ENCODE peak calls at places on chromosomes 3 and 15, in seven cellular contexts. One of them, this sample, is unnamed.

GRCh38 chr3:71525376-71525775 is 58.2 kb downstream of the FOXP1 start:
- DNase-seq in HTR-8/SVneo: no peak
- DNase-seq in stimulated activated CD8-positive, alpha-beta memory T cell treated with anti-CD3 and anti-CD28 coated beads, Interleukin-4, amount 100 ng/mL, for 24 hours: no peak
- DNase-seq in OCI-M1: no peak
- DNase-seq in tibial nerve: no peak
- DNase-seq in WERI-Rb-1: no peak
- DNase-seq in heart left ventricle: no peak
- DNase-seq in this sample: no peak

GRCh38 chr3:180135101-180135500 is 98.4 kb upstream of the PEX5L start:
- DNase-seq in WERI-Rb-1: no peak
- DNase-seq in OCI-M1: no peak
- DNase-seq in tibial nerve: no peak
- DNase-seq in heart left ventricle: no peak
- DNase-seq in stimulated activated CD8-positive, alpha-beta memory T cell treated with anti-CD3 and anti-CD28 coated beads, Interleukin-4, amount 100 ng/mL, for 24 hours: no peak
- DNase-seq in HTR-8/SVneo: no peak
- DNase-seq in this sample: no peak

GRCh38 chr3:13538520-13539284 is 10.2 kb upstream of the FBLN2 start:
- DNase-seq in WERI-Rb-1: no peak
- DNase-seq in heart left ventricle: peak; percentile 36
- DNase-seq in OCI-M1: no peak
- DNase-seq in stimulated activated CD8-positive, alpha-beta memory T cell treated with anti-CD3 and anti-CD28 coated beads, Interleukin-4, amount 100 ng/mL, for 24 hours: no peak
- DNase-seq in tibial nerve: no peak
- DNase-seq in HTR-8/SVneo: no peak
- DNase-seq in this sample: no peak

GRCh38 chr3:55180936-55181535 is 253.2 kb upstream of the LRTM1 start:
- DNase-seq in stimulated activated CD8-positive, alpha-beta memory T cell treated with anti-CD3 and anti-CD28 coated beads, Interleukin-4, amount 100 ng/mL, for 24 hours: no peak
- DNase-seq in WERI-Rb-1: peak; percentile 17
- DNase-seq in HTR-8/SVneo: no peak
- DNase-seq in OCI-M1: peak; percentile 64
- DNase-seq in heart left ventricle: no peak
- DNase-seq in tibial nerve: peak; percentile 63
- DNase-seq in this sample: no peak

GRCh38 chr3:77296527-77296926 is 256.6 kb downstream of the ROBO2 start:
- DNase-seq in tibial nerve: no peak
- DNase-seq in heart left ventricle: no peak
- DNase-seq in OCI-M1: peak; percentile 19
- DNase-seq in stimulated activated CD8-positive, alpha-beta memory T cell treated with anti-CD3 and anti-CD28 coated beads, Interleukin-4, amount 100 ng/mL, for 24 hours: no peak
- DNase-seq in WERI-Rb-1: no peak
- DNase-seq in HTR-8/SVneo: no peak
- DNase-seq in this sample: no peak

GRCh38 chr3:27681249-27681748 is 40.8 kb downstream of the EOMES start:
- DNase-seq in tibial nerve: peak; percentile 20
- DNase-seq in WERI-Rb-1: peak; percentile 16
- DNase-seq in OCI-M1: peak; percentile 80
- DNase-seq in stimulated activated CD8-positive, alpha-beta memory T cell treated with anti-CD3 and anti-CD28 coated beads, Interleukin-4, amount 100 ng/mL, for 24 hours: peak; percentile 9
- DNase-seq in HTR-8/SVneo: peak; percentile 61
- DNase-seq in heart left ventricle: no peak
- DNase-seq in this sample: no peak

GRCh38 chr15:35851491-35851890 is 305.5 kb upstream of the DPH6 start:
- DNase-seq in tibial nerve: no peak
- DNase-seq in OCI-M1: no peak
- DNase-seq in HTR-8/SVneo: no peak
- DNase-seq in heart left ventricle: no peak
- DNase-seq in stimulated activated CD8-positive, alpha-beta memory T cell treated with anti-CD3 and anti-CD28 coated beads, Interleukin-4, amount 100 ng/mL, for 24 hours: no peak
- DNase-seq in WERI-Rb-1: no peak
- DNase-seq in this sample: no peak

GRCh38 chr3:112500621-112501020 is 1.3 kb upstream of the BTLA start:
- DNase-seq in OCI-M1: no peak
- DNase-seq in WERI-Rb-1: no peak
- DNase-seq in tibial nerve: no peak
- DNase-seq in heart left ventricle: no peak
- DNase-seq in stimulated activated CD8-positive, alpha-beta memory T cell treated with anti-CD3 and anti-CD28 coated beads, Interleukin-4, amount 100 ng/mL, for 24 hours: no peak
- DNase-seq in HTR-8/SVneo: no peak
- DNase-seq in this sample: no peak

GRCh38 chr3:194136519-194137313 is 768 bp downstream of the HES1 start:
- DNase-seq in OCI-M1: peak; percentile 57
- DNase-seq in HTR-8/SVneo: peak; percentile 19
- DNase-seq in WERI-Rb-1: peak; percentile 8
- DNase-seq in heart left ventricle: peak; percentile 79
- DNase-seq in stimulated activated CD8-positive, alpha-beta memory T cell treated with anti-CD3 and anti-CD28 coated beads, Interleukin-4, amount 100 ng/mL, for 24 hours: no peak
- DNase-seq in tibial nerve: peak; percentile 35
- DNase-seq in this sample: peak; percentile 65

GRCh38 chr15:71545223-71545760 is 265.1 kb upstream of the NR2E3 start:
- DNase-seq in OCI-M1: no peak
- DNase-seq in stimulated activated CD8-positive, alpha-beta memory T cell treated with anti-CD3 and anti-CD28 coated beads, Interleukin-4, amount 100 ng/mL, for 24 hours: no peak
- DNase-seq in tibial nerve: no peak
- DNase-seq in WERI-Rb-1: no peak
- DNase-seq in heart left ventricle: no peak
- DNase-seq in HTR-8/SVneo: no peak
- DNase-seq in this sample: no peak

GRCh38 chr3:128547368-128547987 is 54.5 kb upstream of the GATA2 start:
- DNase-seq in stimulated activated CD8-positive, alpha-beta memory T cell treated with anti-CD3 and anti-CD28 coated beads, Interleukin-4, amount 100 ng/mL, for 24 hours: no peak
- DNase-seq in tibial nerve: no peak
- DNase-seq in HTR-8/SVneo: no peak
- DNase-seq in OCI-M1: peak; percentile 85
- DNase-seq in heart left ventricle: no peak
- DNase-seq in WERI-Rb-1: no peak
- DNase-seq in this sample: no peak

GRCh38 chr3:196968233-196969000 is at the start of gene PIGZ:
- DNase-seq in stimulated activated CD8-positive, alpha-beta memory T cell treated with anti-CD3 and anti-CD28 coated beads, Interleukin-4, amount 100 ng/mL, for 24 hours: peak; percentile 36
- DNase-seq in OCI-M1: peak; percentile 29
- DNase-seq in HTR-8/SVneo: no peak
- DNase-seq in tibial nerve: no peak
- DNase-seq in WERI-Rb-1: no peak
- DNase-seq in heart left ventricle: no peak
- DNase-seq in this sample: peak; percentile 62

GRCh38 chr15:32872606-32873291 is 154.9 kb downstream of the GREM1 start:
- DNase-seq in HTR-8/SVneo: no peak
- DNase-seq in OCI-M1: no peak
- DNase-seq in WERI-Rb-1: no peak
- DNase-seq in tibial nerve: peak; percentile 43
- DNase-seq in stimulated activated CD8-positive, alpha-beta memory T cell treated with anti-CD3 and anti-CD28 coated beads, Interleukin-4, amount 100 ng/mL, for 24 hours: no peak
- DNase-seq in heart left ventricle: no peak
- DNase-seq in this sample: no peak

GRCh38 chr3:96267577-96267976 is 546.8 kb upstream of the EPHA6 start:
- DNase-seq in WERI-Rb-1: no peak
- DNase-seq in heart left ventricle: no peak
- DNase-seq in tibial nerve: no peak
- DNase-seq in HTR-8/SVneo: no peak
- DNase-seq in stimulated activated CD8-positive, alpha-beta memory T cell treated with anti-CD3 and anti-CD28 coated beads, Interleukin-4, amount 100 ng/mL, for 24 hours: no peak
- DNase-seq in OCI-M1: peak; percentile 59
- DNase-seq in this sample: no peak

GRCh38 chr3:142549986-142550385 is 28.5 kb downstream of the ATR start:
- DNase-seq in HTR-8/SVneo: no peak
- DNase-seq in stimulated activated CD8-positive, alpha-beta memory T cell treated with anti-CD3 and anti-CD28 coated beads, Interleukin-4, amount 100 ng/mL, for 24 hours: no peak
- DNase-seq in heart left ventricle: no peak
- DNase-seq in tibial nerve: no peak
- DNase-seq in OCI-M1: no peak
- DNase-seq in WERI-Rb-1: no peak
- DNase-seq in this sample: no peak

GRCh38 chr3:179450901-179451334 is 352 bp downstream of the GNB4 start:
- DNase-seq in tibial nerve: no peak
- DNase-seq in OCI-M1: peak; percentile 50
- DNase-seq in stimulated activated CD8-positive, alpha-beta memory T cell treated with anti-CD3 and anti-CD28 coated beads, Interleukin-4, amount 100 ng/mL, for 24 hours: no peak
- DNase-seq in HTR-8/SVneo: no peak
- DNase-seq in heart left ventricle: peak; percentile 78
- DNase-seq in WERI-Rb-1: no peak
- DNase-seq in this sample: no peak

GRCh38 chr3:189572249-189572648 is 58.9 kb upstream of the TP63 start:
- DNase-seq in heart left ventricle: no peak
- DNase-seq in WERI-Rb-1: no peak
- DNase-seq in HTR-8/SVneo: no peak
- DNase-seq in OCI-M1: no peak
- DNase-seq in stimulated activated CD8-positive, alpha-beta memory T cell treated with anti-CD3 and anti-CD28 coated beads, Interleukin-4, amount 100 ng/mL, for 24 hours: no peak
- DNase-seq in tibial nerve: no peak
- DNase-seq in this sample: peak; percentile 95

GRCh38 chr3:153442799-153443487 is 280.9 kb downstream of the RAP2B start:
- DNase-seq in stimulated activated CD8-positive, alpha-beta memory T cell treated with anti-CD3 and anti-CD28 coated beads, Interleukin-4, amount 100 ng/mL, for 24 hours: no peak
- DNase-seq in tibial nerve: no peak
- DNase-seq in HTR-8/SVneo: no peak
- DNase-seq in heart left ventricle: no peak
- DNase-seq in OCI-M1: no peak
- DNase-seq in WERI-Rb-1: no peak
- DNase-seq in this sample: no peak

GRCh38 chr15:71332605-71333004 is 217.3 kb downstream of the THSD4 start:
- DNase-seq in WERI-Rb-1: no peak
- DNase-seq in stimulated activated CD8-positive, alpha-beta memory T cell treated with anti-CD3 and anti-CD28 coated beads, Interleukin-4, amount 100 ng/mL, for 24 hours: no peak
- DNase-seq in tibial nerve: no peak
- DNase-seq in heart left ventricle: no peak
- DNase-seq in HTR-8/SVneo: no peak
- DNase-seq in OCI-M1: no peak
- DNase-seq in this sample: no peak

GRCh38 chr3:42772670-42773408 is at the start of gene CCDC13:
- DNase-seq in heart left ventricle: peak; percentile 97
- DNase-seq in OCI-M1: peak; percentile 96
- DNase-seq in HTR-8/SVneo: peak; percentile 89
- DNase-seq in WERI-Rb-1: peak; percentile 92
- DNase-seq in tibial nerve: peak; percentile 95
- DNase-seq in stimulated activated CD8-positive, alpha-beta memory T cell treated with anti-CD3 and anti-CD28 coated beads, Interleukin-4, amount 100 ng/mL, for 24 hours: peak; percentile 92
- DNase-seq in this sample: no peak

GRCh38 chr3:193987186-193987585 is 148.8 kb upstream of the HES1 start:
- DNase-seq in heart left ventricle: no peak
- DNase-seq in HTR-8/SVneo: no peak
- DNase-seq in OCI-M1: no peak
- DNase-seq in stimulated activated CD8-positive, alpha-beta memory T cell treated with anti-CD3 and anti-CD28 coated beads, Interleukin-4, amount 100 ng/mL, for 24 hours: no peak
- DNase-seq in WERI-Rb-1: no peak
- DNase-seq in tibial nerve: no peak
- DNase-seq in this sample: no peak

GRCh38 chr3:57006949-57007419 is 53.5 kb upstream of the SPATA12 start:
- DNase-seq in tibial nerve: peak; percentile 48
- DNase-seq in WERI-Rb-1: no peak
- DNase-seq in OCI-M1: peak; percentile 19
- DNase-seq in HTR-8/SVneo: no peak
- DNase-seq in heart left ventricle: no peak
- DNase-seq in stimulated activated CD8-positive, alpha-beta memory T cell treated with anti-CD3 and anti-CD28 coated beads, Interleukin-4, amount 100 ng/mL, for 24 hours: no peak
- DNase-seq in this sample: peak; percentile 81

GRCh38 chr3:37349640-37350039 is 175.3 kb upstream of the LRRFIP2 start:
- DNase-seq in WERI-Rb-1: no peak
- DNase-seq in HTR-8/SVneo: no peak
- DNase-seq in tibial nerve: no peak
- DNase-seq in heart left ventricle: no peak
- DNase-seq in stimulated activated CD8-positive, alpha-beta memory T cell treated with anti-CD3 and anti-CD28 coated beads, Interleukin-4, amount 100 ng/mL, for 24 hours: no peak
- DNase-seq in OCI-M1: no peak
- DNase-seq in this sample: no peak

GRCh38 chr15:78988361-78988911 is 43.6 kb upstream of the CTSH start:
- DNase-seq in heart left ventricle: peak; percentile 78
- DNase-seq in stimulated activated CD8-positive, alpha-beta memory T cell treated with anti-CD3 and anti-CD28 coated beads, Interleukin-4, amount 100 ng/mL, for 24 hours: no peak
- DNase-seq in HTR-8/SVneo: peak; percentile 96
- DNase-seq in OCI-M1: peak; percentile 80
- DNase-seq in WERI-Rb-1: no peak
- DNase-seq in tibial nerve: peak; percentile 79
- DNase-seq in this sample: peak; percentile 97

GRCh38 chr15:80996247-80996646 is 4.5 kb upstream of the TLNRD1 start:
- DNase-seq in heart left ventricle: no peak
- DNase-seq in tibial nerve: no peak
- DNase-seq in HTR-8/SVneo: no peak
- DNase-seq in WERI-Rb-1: peak; percentile 24
- DNase-seq in stimulated activated CD8-positive, alpha-beta memory T cell treated with anti-CD3 and anti-CD28 coated beads, Interleukin-4, amount 100 ng/mL, for 24 hours: no peak
- DNase-seq in OCI-M1: peak; percentile 64
- DNase-seq in this sample: no peak

GRCh38 chr3:196638922-196639516 is 475 bp upstream of the NRROS start:
- DNase-seq in HTR-8/SVneo: no peak
- DNase-seq in WERI-Rb-1: no peak
- DNase-seq in tibial nerve: no peak
- DNase-seq in stimulated activated CD8-positive, alpha-beta memory T cell treated with anti-CD3 and anti-CD28 coated beads, Interleukin-4, amount 100 ng/mL, for 24 hours: no peak
- DNase-seq in heart left ventricle: no peak
- DNase-seq in OCI-M1: peak; percentile 72
- DNase-seq in this sample: no peak

GRCh38 chr3:67788396-67788795 is 134.0 kb upstream of the SUCLG2 start:
- DNase-seq in heart left ventricle: no peak
- DNase-seq in OCI-M1: no peak
- DNase-seq in WERI-Rb-1: no peak
- DNase-seq in tibial nerve: no peak
- DNase-seq in HTR-8/SVneo: no peak
- DNase-seq in stimulated activated CD8-positive, alpha-beta memory T cell treated with anti-CD3 and anti-CD28 coated beads, Interleukin-4, amount 100 ng/mL, for 24 hours: no peak
- DNase-seq in this sample: no peak

GRCh38 chr15:52144656-52145055 is 32.1 kb upstream of the BCL2L10 start:
- DNase-seq in HTR-8/SVneo: peak; percentile 24
- DNase-seq in tibial nerve: no peak
- DNase-seq in stimulated activated CD8-positive, alpha-beta memory T cell treated with anti-CD3 and anti-CD28 coated beads, Interleukin-4, amount 100 ng/mL, for 24 hours: no peak
- DNase-seq in OCI-M1: no peak
- DNase-seq in WERI-Rb-1: no peak
- DNase-seq in heart left ventricle: no peak
- DNase-seq in this sample: no peak

GRCh38 chr15:67833504-67834248 is 6.2 kb downstream of the RNU6-1 start:
- DNase-seq in stimulated activated CD8-positive, alpha-beta memory T cell treated with anti-CD3 and anti-CD28 coated beads, Interleukin-4, amount 100 ng/mL, for 24 hours: no peak
- DNase-seq in OCI-M1: peak; percentile 82
- DNase-seq in tibial nerve: no peak
- DNase-seq in WERI-Rb-1: peak; percentile 72
- DNase-seq in HTR-8/SVneo: no peak
- DNase-seq in heart left ventricle: peak; percentile 74
- DNase-seq in this sample: peak; percentile 44

GRCh38 chr3:196179380-196180308 is 31.6 kb downstream of the ZDHHC19 start:
- DNase-seq in tibial nerve: no peak
- DNase-seq in heart left ventricle: no peak
- DNase-seq in stimulated activated CD8-positive, alpha-beta memory T cell treated with anti-CD3 and anti-CD28 coated beads, Interleukin-4, amount 100 ng/mL, for 24 hours: peak; percentile 71
- DNase-seq in HTR-8/SVneo: no peak
- DNase-seq in WERI-Rb-1: no peak
- DNase-seq in OCI-M1: no peak
- DNase-seq in this sample: peak; percentile 29

GRCh38 chr3:175646865-175647264 is 787.7 kb downstream of the NAALADL2 start:
- DNase-seq in tibial nerve: no peak
- DNase-seq in HTR-8/SVneo: no peak
- DNase-seq in heart left ventricle: no peak
- DNase-seq in stimulated activated CD8-positive, alpha-beta memory T cell treated with anti-CD3 and anti-CD28 coated beads, Interleukin-4, amount 100 ng/mL, for 24 hours: no peak
- DNase-seq in OCI-M1: no peak
- DNase-seq in WERI-Rb-1: no peak
- DNase-seq in this sample: no peak

GRCh38 chr3:128374746-128375445 is 91.8 kb downstream of the DNAJB8 start:
- DNase-seq in stimulated activated CD8-positive, alpha-beta memory T cell treated with anti-CD3 and anti-CD28 coated beads, Interleukin-4, amount 100 ng/mL, for 24 hours: no peak
- DNase-seq in OCI-M1: no peak
- DNase-seq in heart left ventricle: no peak
- DNase-seq in tibial nerve: no peak
- DNase-seq in WERI-Rb-1: no peak
- DNase-seq in HTR-8/SVneo: no peak
- DNase-seq in this sample: no peak

This sample was measured in PC-9.